ENCODE peak calls at places on chromosomes 1 and 21, in six cellular contexts. S is tibial artery, P is adrenal gland, A is IMR-90, U is brain microvascular endothelial cell, F is HepG2. Z is an unnamed sample.

GRCh38 chr1:89987170-89987819 is 7.6 kb upstream of the ZNF326 start:
- DNase-seq in A (peak; percentile 80), F (peak; percentile 62), U (peak; percentile 69), P (peak; percentile 48), S (peak; percentile 48), Z (peak; percentile 42)

GRCh38 chr1:161902146-161902545 is 121.5 kb downstream of the OLFML2B start:
- DNase-seq in P (no peak), U (no peak), S (no peak), A (no peak), F (no peak), Z (no peak)

GRCh38 chr1:247277211-247277610 is 21.3 kb downstream of the VN1R5 start:
- DNase-seq in F (no peak), A (no peak), S (no peak), U (no peak), P (no peak), Z (no peak)

GRCh38 chr21:29678616-29679015 is 261.2 kb downstream of the GRIK1 start:
- DNase-seq in A (no peak), F (no peak), U (peak; percentile 82), P (no peak), S (no peak), Z (no peak)

GRCh38 chr21:41706678-41707077 is 60.2 kb downstream of the RIPK4 start:
- DNase-seq in A (peak; percentile 39), F (peak; percentile 86), U (no peak), P (no peak), S (no peak), Z (no peak)

GRCh38 chr1:226525750-226526149 is 22.8 kb upstream of the STUM start:
- DNase-seq in S (no peak), U (no peak), F (no peak), A (peak; percentile 4), P (no peak), Z (no peak)

GRCh38 chr1:206955476-206956312 is 9.4 kb upstream of the PIGR start:
- DNase-seq in F (peak; percentile 16), S (no peak), P (no peak), U (no peak), A (no peak), Z (no peak)

GRCh38 chr1:91523462-91523861 is 22.8 kb downstream of the CDC7 start:
- DNase-seq in A (peak; percentile 26), U (no peak), S (no peak), P (no peak), F (no peak), Z (no peak)

GRCh38 chr1:230176871-230177411 is 109.9 kb downstream of the GALNT2 start:
- DNase-seq in P (no peak), F (no peak), U (no peak), S (peak; percentile 80), A (peak; percentile 41), Z (no peak)

GRCh38 chr21:26070822-26071425 is 99.6 kb downstream of the APP start:
- DNase-seq in A (peak; percentile 45), P (no peak), F (no peak), S (no peak), U (peak; percentile 48), Z (no peak)

GRCh38 chr1:66384258-66384657 is 149.7 kb upstream of the SGIP1 start:
- DNase-seq in F (no peak), S (no peak), U (no peak), A (no peak), P (no peak), Z (no peak)

GRCh38 chr1:19710825-19711611 is 46.3 kb downstream of the HTR6 start:
- DNase-seq in S (no peak), F (no peak), A (no peak), P (no peak), U (no peak), Z (no peak)

GRCh38 chr1:119139393-119139792 is 1.1 kb downstream of the WARS2 start:
- DNase-seq in F (no peak), U (no peak), A (no peak), P (no peak), S (no peak), Z (no peak)

GRCh38 chr1:111196213-111196612 is 4.2 kb downstream of the DENND2D start:
- DNase-seq in F (no peak), A (no peak), P (no peak), U (no peak), S (no peak), Z (no peak)

GRCh38 chr1:34988147-34988546 is 3.0 kb upstream of the TMEM35B start:
- DNase-seq in U (no peak), P (no peak), F (no peak), A (no peak), S (no peak), Z (no peak)

GRCh38 chr1:156823210-156823790 is 6.7 kb upstream of the SH2D2A start:
- DNase-seq in U (no peak), F (no peak), A (peak; percentile 20), S (no peak), P (no peak), Z (no peak)

GRCh38 chr1:59315529-59316433 is 18.9 kb downstream of the FGGY start:
- DNase-seq in A (no peak), S (no peak), P (no peak), F (peak; percentile 68), U (no peak), Z (no peak)

GRCh38 chr1:148362141-148362929 is 120.8 kb downstream of the PPIAL4G start:
- DNase-seq in S (no peak), F (no peak), U (peak; percentile 45), A (peak; percentile 16), P (no peak), Z (no peak)

GRCh38 chr21:15051652-15052554 is 12.9 kb downstream of the NRIP1 start:
- DNase-seq in U (peak; percentile 43), P (no peak), A (peak; percentile 47), F (no peak), S (no peak), Z (no peak)

GRCh38 chr1:112445591-112445990 is 49.6 kb downstream of the CTTNBP2NL start:
- DNase-seq in A (peak; percentile 39), S (no peak), F (no peak), P (no peak), U (no peak), Z (no peak)

GRCh38 chr1:26887125-26887524 is 3.0 kb downstream of the GPN2 start:
- DNase-seq in A (peak; percentile 52), F (no peak), U (peak; percentile 20), S (no peak), P (peak; percentile 52), Z (peak; percentile 38)

GRCh38 chr21:25385912-25386474 is 221.3 kb downstream of the MRPL39 start:
- DNase-seq in P (peak; percentile 44), A (peak; percentile 77), F (peak; percentile 72), S (no peak), U (no peak), Z (peak; percentile 16)

GRCh38 chr1:21624577-21625389 is 44.4 kb downstream of the RAP1GAP start:
- DNase-seq in S (no peak), U (no peak), A (no peak), P (no peak), F (no peak), Z (no peak)

GRCh38 chr1:21625390-21626190 is 43.6 kb downstream of the RAP1GAP start:
- DNase-seq in F (no peak), S (no peak), U (no peak), P (no peak), A (no peak), Z (no peak)

GRCh38 chr1:21628798-21629393 is 40.3 kb downstream of the RAP1GAP start:
- DNase-seq in S (no peak), A (no peak), U (no peak), F (no peak), P (no peak), Z (no peak)

GRCh38 chr1:21629971-21630370 is 39.2 kb downstream of the RAP1GAP start:
- DNase-seq in F (no peak), A (no peak), U (no peak), S (no peak), P (no peak), Z (no peak)

GRCh38 chr1:21626921-21627339 is 42.2 kb downstream of the RAP1GAP start:
- DNase-seq in F (no peak), P (no peak), A (no peak), S (no peak), U (no peak), Z (peak; percentile 68)
- H3K27ac ChIP-seq in F (no peak overlapping the region), P (no peak overlapping the region), A (no peak overlapping the region), S (no peak overlapping the region), U (no peak overlapping the region), Z (peak overlapping the region; percentile 35)

DNA sequence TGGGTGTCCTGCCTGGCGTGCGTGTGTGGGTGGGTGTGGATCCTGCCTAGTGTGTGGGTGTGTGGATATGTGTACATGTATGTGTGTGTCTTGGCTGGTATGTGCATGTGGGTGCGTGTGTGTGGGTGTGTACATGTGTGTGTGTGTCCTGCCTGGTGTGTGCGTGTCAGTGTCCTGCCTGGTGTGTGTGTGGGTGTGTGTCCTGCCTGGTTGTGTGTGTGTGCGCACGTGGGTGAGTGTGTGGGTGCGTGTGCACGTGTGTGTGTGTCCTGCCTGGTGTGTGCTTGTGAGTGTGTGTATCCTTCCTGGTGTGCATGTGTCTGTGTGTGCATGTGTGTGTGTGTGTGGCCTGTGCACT is 60.1 kb downstream of the PRDM16 start:
- DNase-seq in F (no peak), S (no peak), U (no peak), P (no peak), A (no peak), Z (no peak)
- H3K27me3 ChIP-seq in F (peaks cover 2% of the 10 kb centered on the region), S (no peaks in the 10 kb centered on the region), U (no peaks in the 10 kb centered on the region), P (no peaks in the 10 kb centered on the region), A (no peaks in the 10 kb centered on the region), Z (peaks cover 15% of the 10 kb centered on the region)

GRCh38 chr1:183246436-183246835 is 60.4 kb downstream of the LAMC2 start:
- DNase-seq in P (no peak), F (no peak), A (no peak), S (no peak), U (no peak), Z (no peak)

GRCh38 chr1:183245366-183245765 is 59.3 kb downstream of the LAMC2 start:
- DNase-seq in F (no peak), S (no peak), P (no peak), A (no peak), U (no peak), Z (no peak)

GRCh38 chr1:183243190-183244065 is 57.4 kb downstream of the LAMC2 start:
- DNase-seq in A (no peak), U (no peak), S (peak; percentile 76), P (peak; percentile 27), F (no peak), Z (no peak)

GRCh38 chr1:183242556-183242955 is 56.5 kb downstream of the LAMC2 start:
- DNase-seq in A (no peak), P (no peak), S (no peak), U (no peak), F (no peak), Z (no peak)

GRCh38 chr1:183244466-183244865 is 58.4 kb downstream of the LAMC2 start:
- DNase-seq in F (no peak), U (no peak), P (peak; percentile 62), S (peak; percentile 94), A (peak; percentile 28), Z (peak; percentile 21)
- H3K27ac ChIP-seq in F (no peak overlapping the region), U (no peak overlapping the region), P (no peak overlapping the region), S (peak overlapping the region; percentile 66), A (no peak overlapping the region), Z (no peak overlapping the region)

GRCh38 chr1:201290551-201290950 is 7.2 kb downstream of the PKP1 start:
- DNase-seq in A (no peak), F (no peak), U (no peak), S (no peak), P (no peak), Z (no peak)

GRCh38 chr1:201285846-201286245 is 2.5 kb downstream of the PKP1 start:
- DNase-seq in F (no peak), S (no peak), A (no peak), P (no peak), U (no peak), Z (no peak)

GRCh38 chr1:201288765-201289164 is 5.5 kb downstream of the PKP1 start:
- DNase-seq in F (no peak), S (no peak), P (no peak), U (no peak), A (no peak), Z (no peak)

GRCh38 chr1:201286445-201286844 is 3.1 kb downstream of the PKP1 start:
- DNase-seq in S (no peak), A (no peak), U (no peak), P (no peak), F (no peak), Z (no peak)

GRCh38 chr1:201288007-201288406 is 4.7 kb downstream of the PKP1 start:
- DNase-seq in U (no peak), S (no peak), P (no peak), F (no peak), A (no peak), Z (peak; percentile 49)
- H3K27me3 ChIP-seq in U (peaks cover 18% of the 10 kb centered on the region), S (no peaks in the 10 kb centered on the region), P (peaks cover 17% of the 10 kb centered on the region), F (peaks cover 55% of the 10 kb centered on the region), A (peaks cover 84% of the 10 kb centered on the region), Z (no peaks in the 10 kb centered on the region)